ENCODE peak calls at places on chromosome 6, in five cellular contexts. One of them, this sample, is unnamed.

GRCh38 chr6:44117397-44118128 is 9.7 kb downstream of the MRPL14 start:
- DNase-seq in SK-N-SH: no peak
- DNase-seq in IMR-90: no peak
- DNase-seq in GM12878: no peak
- DNase-seq in K562: no peak
- DNase-seq in this sample: no peak

GRCh38 chr6:128574413-128574812 is 54.0 kb upstream of the PTPRK start:
- DNase-seq in SK-N-SH: no peak
- DNase-seq in GM12878: no peak
- DNase-seq in K562: no peak
- DNase-seq in IMR-90: no peak
- DNase-seq in this sample: no peak

GRCh38 chr6:135267085-135267484 is 86.0 kb downstream of the MYB start:
- DNase-seq in GM12878: no peak
- DNase-seq in IMR-90: no peak
- DNase-seq in SK-N-SH: no peak
- DNase-seq in K562: no peak
- DNase-seq in this sample: no peak

GRCh38 chr6:138897031-138897430 is 91.0 kb downstream of the REPS1 start:
- DNase-seq in K562: no peak
- DNase-seq in GM12878: no peak
- DNase-seq in SK-N-SH: no peak
- DNase-seq in IMR-90: peak
- DNase-seq in this sample: no peak

GRCh38 chr6:70520575-70520974 is 46.2 kb upstream of the SDHAF4 start:
- DNase-seq in GM12878: no peak
- DNase-seq in K562: peak
- DNase-seq in IMR-90: peak
- DNase-seq in SK-N-SH: peak
- DNase-seq in this sample: peak

GRCh38 chr6:158817298-158818007 is 1.7 kb downstream of the EZR start:
- DNase-seq in GM12878: no peak
- DNase-seq in K562: peak
- DNase-seq in SK-N-SH: peak
- DNase-seq in IMR-90: peak
- DNase-seq in this sample: no peak

GRCh38 chr6:150764638-150765456 is 100.7 kb upstream of the MTHFD1L start:
- DNase-seq in SK-N-SH: no peak
- DNase-seq in GM12878: no peak
- DNase-seq in K562: no peak
- DNase-seq in IMR-90: no peak
- DNase-seq in this sample: no peak

GRCh38 chr6:147022041-147022440 is 182.2 kb upstream of the STXBP5 start:
- DNase-seq in SK-N-SH: no peak
- DNase-seq in IMR-90: peak
- DNase-seq in GM12878: no peak
- DNase-seq in K562: no peak
- DNase-seq in this sample: no peak

GRCh38 chr6:120405947-120406346 is 928.3 kb downstream of the TBC1D32 start:
- DNase-seq in K562: no peak
- DNase-seq in GM12878: no peak
- DNase-seq in SK-N-SH: no peak
- DNase-seq in IMR-90: no peak
- DNase-seq in this sample: peak

GRCh38 chr6:24064106-24064505 is 61.9 kb upstream of the NRSN1 start:
- DNase-seq in K562: no peak
- DNase-seq in IMR-90: no peak
- DNase-seq in SK-N-SH: peak
- DNase-seq in GM12878: no peak
- DNase-seq in this sample: no peak

GRCh38 chr6:159042003-159042823 is 2.6 kb downstream of the TAGAP start:
- DNase-seq in GM12878: peak
- DNase-seq in SK-N-SH: peak
- DNase-seq in K562: peak
- DNase-seq in IMR-90: peak
- DNase-seq in this sample: peak

GRCh38 chr6:12060780-12061619 is 48.9 kb downstream of the HIVEP1 start:
- DNase-seq in K562: peak
- DNase-seq in IMR-90: peak
- DNase-seq in SK-N-SH: no peak
- DNase-seq in GM12878: peak
- DNase-seq in this sample: peak

GRCh38 chr6:142879076-142879475 is 65.9 kb downstream of the HIVEP2 start:
- DNase-seq in GM12878: no peak
- DNase-seq in IMR-90: no peak
- DNase-seq in SK-N-SH: no peak
- DNase-seq in K562: no peak
- DNase-seq in this sample: no peak

GRCh38 chr6:118280210-118280609 is 267.9 kb upstream of the PLN start:
- DNase-seq in K562: no peak
- DNase-seq in GM12878: peak
- DNase-seq in IMR-90: peak
- DNase-seq in SK-N-SH: no peak
- DNase-seq in this sample: no peak

GRCh38 chr6:139863356-139863755 is 488.9 kb upstream of the CITED2 start:
- DNase-seq in IMR-90: peak
- DNase-seq in GM12878: no peak
- DNase-seq in K562: no peak
- DNase-seq in SK-N-SH: no peak
- DNase-seq in this sample: no peak

GRCh38 chr6:58198301-58198700 is 880.9 kb downstream of the PRIM2 start:
- DNase-seq in IMR-90: no peak
- DNase-seq in SK-N-SH: no peak
- DNase-seq in GM12878: no peak
- DNase-seq in K562: no peak
- DNase-seq in this sample: peak

GRCh38 chr6:56708810-56709597 is 66.3 kb upstream of the DST start:
- DNase-seq in GM12878: no peak
- DNase-seq in SK-N-SH: peak
- DNase-seq in IMR-90: peak
- DNase-seq in K562: peak
- DNase-seq in this sample: no peak

GRCh38 chr6:56709650-56710049 is 67.0 kb upstream of the DST start:
- DNase-seq in IMR-90: no peak
- DNase-seq in SK-N-SH: no peak
- DNase-seq in GM12878: no peak
- DNase-seq in K562: no peak
- DNase-seq in this sample: no peak

GRCh38 chr6:56710967-56711366 is 68.3 kb upstream of the DST start:
- DNase-seq in K562: no peak
- DNase-seq in IMR-90: no peak
- DNase-seq in SK-N-SH: no peak
- DNase-seq in GM12878: no peak
- DNase-seq in this sample: no peak

DNA sequence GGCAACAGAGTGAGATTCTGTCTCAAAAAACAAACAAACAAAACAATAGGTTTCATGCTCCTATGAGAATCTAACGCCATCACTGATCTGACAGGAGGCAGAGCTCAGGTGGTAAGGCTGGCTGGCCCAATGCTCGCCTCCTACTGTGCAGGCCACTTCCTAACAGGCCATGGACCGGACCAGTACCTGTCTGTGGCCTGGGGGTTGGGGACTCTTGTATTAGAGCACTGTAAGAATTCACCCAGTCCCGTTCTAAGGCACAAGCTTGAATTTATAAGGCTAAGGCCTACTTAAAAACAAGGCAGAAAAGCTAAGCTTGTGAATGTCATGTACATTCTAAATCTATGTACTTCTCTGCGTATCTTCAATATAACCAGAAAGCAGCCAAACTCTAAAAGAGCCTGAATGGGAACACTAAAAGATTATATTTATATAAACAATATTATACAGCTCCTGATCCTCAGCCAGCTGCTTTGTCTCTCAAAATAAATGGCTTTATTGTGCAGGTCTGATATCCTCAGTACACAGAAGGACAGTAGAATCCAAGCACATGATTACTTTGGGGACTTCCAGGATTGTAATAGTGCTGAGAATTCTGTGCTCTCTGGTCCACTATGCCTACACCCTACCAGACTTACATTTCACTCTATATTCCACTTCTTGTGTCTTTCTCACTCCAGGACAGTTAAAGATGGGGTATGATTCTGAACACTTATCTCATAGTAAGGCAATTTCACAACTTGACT is 64.5 kb upstream of the DST start:
- DNase-seq in SK-N-SH: no peak
- DNase-seq in K562: no peak
- DNase-seq in GM12878: no peak
- DNase-seq in IMR-90: no peak
- DNase-seq in this sample: no peak
- TF ChIP-seq RCOR1 in SK-N-SH: no peak
- TF ChIP-seq RCOR1 in K562: no peak
- TF ChIP-seq RCOR1 in GM12878: no peak
- TF ChIP-seq RCOR1 in IMR-90: no peak
- TF ChIP-seq RCOR1 in this sample: no peak

GRCh38 chr6:36862848-36863382 is 11.7 kb downstream of the PPIL1 start:
- DNase-seq in IMR-90: no peak
- DNase-seq in GM12878: no peak
- DNase-seq in K562: no peak
- DNase-seq in SK-N-SH: no peak
- DNase-seq in this sample: no peak

GRCh38 chr6:36860126-36860525 is 14.5 kb downstream of the PPIL1 start:
- DNase-seq in K562: no peak
- DNase-seq in GM12878: no peak
- DNase-seq in SK-N-SH: no peak
- DNase-seq in IMR-90: no peak
- DNase-seq in this sample: no peak

GRCh38 chr6:36863670-36864540 is 10.7 kb downstream of the PPIL1 start:
- DNase-seq in SK-N-SH: no peak
- DNase-seq in GM12878: no peak
- DNase-seq in K562: no peak
- DNase-seq in IMR-90: no peak
- DNase-seq in this sample: no peak

GRCh38 chr6:36865835-36866234 is 8.8 kb downstream of the PPIL1 start:
- DNase-seq in SK-N-SH: no peak
- DNase-seq in IMR-90: no peak
- DNase-seq in GM12878: no peak
- DNase-seq in K562: no peak
- DNase-seq in this sample: no peak

DNA sequence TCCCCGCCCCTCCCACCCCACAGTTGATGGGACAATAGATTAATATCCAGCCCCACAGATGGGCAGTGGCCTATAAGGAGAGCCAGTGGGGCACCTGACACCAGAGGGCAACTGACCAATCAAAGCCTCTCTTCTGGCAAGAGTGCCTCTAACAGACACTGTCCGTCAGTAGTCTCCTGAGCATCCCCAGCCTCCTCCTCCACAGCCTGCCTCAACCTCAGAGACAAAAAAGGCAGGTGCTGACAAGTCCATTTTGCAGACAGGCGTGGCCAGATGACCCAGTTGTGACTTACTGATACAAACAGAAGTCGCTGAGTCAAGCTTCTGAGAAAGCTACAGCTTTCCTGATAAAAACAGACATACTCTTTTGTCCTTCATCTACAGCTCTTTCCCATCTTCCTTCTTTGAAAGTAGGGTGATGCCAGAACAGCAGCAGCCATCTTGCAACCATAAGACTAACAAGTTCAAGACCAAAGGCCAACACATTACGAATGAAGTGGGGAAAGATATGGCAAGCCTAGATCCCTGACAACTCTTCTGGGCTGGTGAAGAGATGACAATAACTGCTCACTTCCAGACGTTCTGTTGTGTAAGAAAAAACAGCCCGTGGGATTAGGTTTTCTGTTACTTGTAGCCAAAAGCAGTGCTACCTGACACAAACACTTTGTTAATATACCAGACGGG is 12.3 kb downstream of the PPIL1 start:
- DNase-seq in K562: peak
- DNase-seq in IMR-90: no peak
- DNase-seq in GM12878: no peak
- DNase-seq in SK-N-SH: no peak
- DNase-seq in this sample: no peak
- TF ChIP-seq RCOR1 in K562: peak
- TF ChIP-seq RCOR1 in IMR-90: no peak
- TF ChIP-seq RCOR1 in GM12878: no peak
- TF ChIP-seq RCOR1 in SK-N-SH: no peak
- TF ChIP-seq RCOR1 in this sample: no peak

DNA sequence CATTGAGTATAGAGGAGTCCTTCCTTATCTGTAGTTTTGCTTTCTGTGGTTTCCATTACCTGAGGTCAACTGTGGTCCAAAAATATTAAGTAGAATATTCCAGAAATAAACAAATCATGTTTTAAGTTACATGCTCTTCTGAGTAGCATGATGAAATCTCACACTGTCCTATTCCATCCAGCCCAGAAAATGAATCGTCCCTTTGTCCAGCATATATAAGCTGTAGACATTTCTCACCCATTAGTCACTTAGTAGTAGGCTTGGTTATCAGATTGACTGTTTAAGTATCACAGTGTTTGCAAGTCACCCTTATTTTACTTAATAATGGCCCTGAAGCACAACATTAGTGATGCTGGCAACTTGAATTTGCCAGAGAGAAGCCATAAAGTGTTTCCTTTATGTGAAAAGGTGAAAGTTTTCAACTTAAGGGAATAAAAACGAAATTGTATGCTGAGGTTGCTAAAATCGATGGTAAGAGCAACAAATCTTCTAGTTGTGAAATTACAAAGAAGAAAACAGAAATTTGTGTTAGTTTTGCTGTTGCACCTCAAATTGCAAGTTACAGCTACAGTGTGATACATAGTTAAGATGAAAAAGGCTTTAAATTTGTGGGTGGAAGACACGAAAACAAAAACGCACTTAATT is 198.6 kb upstream of the SIM1 start:
- DNase-seq in IMR-90: peak
- DNase-seq in GM12878: no peak
- DNase-seq in K562: no peak
- DNase-seq in SK-N-SH: no peak
- DNase-seq in this sample: peak
- TF ChIP-seq RCOR1 in IMR-90: no peak
- TF ChIP-seq RCOR1 in GM12878: no peak
- TF ChIP-seq RCOR1 in K562: no peak
- TF ChIP-seq RCOR1 in SK-N-SH: no peak
- TF ChIP-seq RCOR1 in this sample: no peak

DNA sequence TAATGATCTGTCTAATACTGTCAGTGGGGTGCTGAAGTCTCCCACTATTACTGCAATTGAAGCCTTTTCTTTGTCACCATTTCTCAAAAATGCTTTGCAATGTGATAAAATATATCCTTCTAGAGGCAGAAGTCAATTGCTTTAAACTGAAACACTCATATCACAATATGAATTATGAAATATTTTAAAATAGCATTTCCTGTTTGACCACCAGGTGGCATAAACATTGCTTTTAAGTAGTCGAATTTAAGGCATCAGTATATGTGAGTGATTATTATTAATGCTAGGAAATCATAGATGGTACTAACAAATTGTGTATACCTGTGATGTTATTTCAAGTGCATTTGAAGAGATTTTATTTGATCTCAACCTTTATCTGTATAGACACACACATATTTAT is 87.5 kb downstream of the MEI4 start:
- DNase-seq in SK-N-SH: peak
- DNase-seq in GM12878: no peak
- DNase-seq in K562: peak
- DNase-seq in IMR-90: peak
- DNase-seq in this sample: peak
- TF ChIP-seq RCOR1 in SK-N-SH: no peak
- TF ChIP-seq RCOR1 in GM12878: no peak
- TF ChIP-seq RCOR1 in K562: no peak
- TF ChIP-seq RCOR1 in IMR-90: no peak
- TF ChIP-seq RCOR1 in this sample: no peak